ENCODE peak calls at places on chromosomes 5 and 9, in five cellular contexts. B is K562, Z is A673, Y is cardiac muscle cell, G is astrocyte of the cerebellum. U is an unnamed sample.

GRCh38 chr9:121455527-121456239 is 44.0 kb downstream of the GGTA1 start:
- DNase-seq in B (peak), Z (no peak), Y (no peak), G (no peak), U (no peak)

GRCh38 chr5:150142800-150143724 is 12.6 kb downstream of the PDGFRB start:
- DNase-seq in B (peak), Z (no peak), Y (no peak), G (peak), U (peak)

GRCh38 chr5:58040044-58040443 is 419.8 kb downstream of the PLK2 start:
- DNase-seq in B (no peak), Z (no peak), Y (no peak), G (no peak), U (no peak)

GRCh38 chr9:130825051-130825651 is 9.9 kb upstream of the ABL1 start:
- DNase-seq in B (peak), Z (peak), Y (peak), G (peak), U (no peak)

GRCh38 chr9:138053996-138054752 is 176.6 kb downstream of the CACNA1B start:
- DNase-seq in B (no peak), Z (no peak), Y (no peak), G (no peak), U (no peak)

GRCh38 chr9:5263568-5264218 is 32.5 kb downstream of the INSL4 start:
- DNase-seq in B (peak), Z (peak), Y (peak), G (peak), U (peak)

GRCh38 chr9:25850803-25851202 is 172.6 kb upstream of the TUSC1 start:
- DNase-seq in B (no peak), Z (no peak), Y (no peak), G (no peak), U (no peak)

GRCh38 chr9:6224393-6225154 is 9.0 kb downstream of the IL33 start:
- DNase-seq in B (no peak), Z (no peak), Y (no peak), G (no peak), U (peak)

GRCh38 chr5:176652136-176652535 is 4.9 kb downstream of the TSPAN17 start:
- DNase-seq in B (peak), Z (no peak), Y (no peak), G (no peak), U (no peak)

GRCh38 chr5:175461370-175461769 is 17.0 kb upstream of the SFXN1 start:
- DNase-seq in B (no peak), Z (no peak), Y (no peak), G (no peak), U (no peak)

DNA sequence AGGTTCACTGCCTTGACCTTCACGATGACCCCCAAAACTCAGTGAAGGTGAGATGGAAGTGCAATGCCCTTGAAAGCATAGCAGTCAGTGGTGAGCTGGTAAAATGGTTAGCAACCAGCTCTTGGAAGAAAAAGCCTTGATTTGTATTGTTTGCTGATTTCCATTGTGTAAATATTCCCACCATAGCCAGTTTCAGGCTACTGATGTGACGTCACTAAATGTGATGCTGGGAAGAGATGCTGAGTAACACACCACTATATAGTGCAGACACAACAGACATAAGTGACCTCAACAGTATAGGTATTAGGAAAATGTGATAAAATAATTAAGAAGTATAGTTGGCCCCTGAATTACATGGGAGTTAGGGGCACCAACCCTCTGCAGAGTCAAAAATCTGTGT is 31.1 kb downstream of the GZMK start:
- DNase-seq in B (no peak), Z (no peak), Y (no peak), G (no peak), U (no peak)
- H3K4me3 ChIP-seq in B (no peak), Z (no peak), Y (no peak), G (no peak), U (no peak)

GRCh38 chr5:17289681-17290619 is 72.5 kb downstream of the BASP1 start:
- DNase-seq in B (no peak), Z (no peak), Y (peak), G (no peak), U (no peak)

GRCh38 chr5:17295671-17296070 is 78.2 kb downstream of the BASP1 start:
- DNase-seq in B (no peak), Z (no peak), Y (no peak), G (no peak), U (no peak)

GRCh38 chr5:17292434-17293015 is 75.1 kb downstream of the BASP1 start:
- DNase-seq in B (no peak), Z (no peak), Y (no peak), G (no peak), U (no peak)

GRCh38 chr5:17290620-17290974 is 73.2 kb downstream of the BASP1 start:
- DNase-seq in B (no peak), Z (no peak), Y (no peak), G (no peak), U (no peak)

DNA sequence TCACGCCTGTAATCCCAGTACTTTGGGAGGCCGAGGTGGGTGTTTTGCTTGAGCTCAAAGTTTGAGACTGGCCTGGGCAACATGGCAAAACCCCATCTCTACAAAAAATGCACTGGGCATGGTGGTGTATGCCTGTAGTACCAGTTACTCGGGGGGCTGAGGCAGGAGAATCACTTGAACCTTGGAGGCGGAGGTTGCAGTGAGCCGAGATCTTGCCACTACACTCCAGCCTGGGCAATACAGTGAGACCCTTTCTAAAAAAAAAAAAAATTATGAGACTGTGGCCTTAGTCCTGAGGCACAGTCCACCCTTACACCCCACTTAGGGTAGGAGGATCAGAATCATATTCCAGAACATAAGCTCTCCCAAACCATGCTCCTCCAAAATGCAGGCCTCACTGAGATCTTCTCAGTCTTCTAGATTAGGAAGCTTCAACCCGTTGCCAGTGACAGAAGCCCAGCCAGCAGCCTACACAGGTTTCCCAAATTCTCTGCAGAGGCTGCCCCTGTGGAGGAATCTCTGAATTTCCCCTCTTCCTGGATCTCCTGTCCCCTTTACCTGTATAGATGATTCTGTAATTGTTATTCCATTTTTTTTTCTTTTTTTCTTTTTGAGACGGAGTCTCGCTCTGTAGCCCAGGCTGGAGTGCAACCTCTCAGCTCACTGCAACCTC is 77.3 kb downstream of the BASP1 start:
- DNase-seq in B (no peak), Z (no peak), Y (no peak), G (no peak), U (no peak)
- TF ChIP-seq CTCF in B (no peak), Z (no peak), Y (no peak), G (no peak), U (no peak)

GRCh38 chr5:79605560-79605959 is 6.7 kb upstream of the TENT2 start:
- DNase-seq in B (no peak), Z (no peak), Y (no peak), G (no peak), U (no peak)

GRCh38 chr5:79602884-79603283 is 9.4 kb upstream of the TENT2 start:
- DNase-seq in B (no peak), Z (no peak), Y (no peak), G (no peak), U (no peak)
- H3K4me3 ChIP-seq in B (no peak), Z (no peak), Y (no peak), G (no peak), U (no peak)

DNA sequence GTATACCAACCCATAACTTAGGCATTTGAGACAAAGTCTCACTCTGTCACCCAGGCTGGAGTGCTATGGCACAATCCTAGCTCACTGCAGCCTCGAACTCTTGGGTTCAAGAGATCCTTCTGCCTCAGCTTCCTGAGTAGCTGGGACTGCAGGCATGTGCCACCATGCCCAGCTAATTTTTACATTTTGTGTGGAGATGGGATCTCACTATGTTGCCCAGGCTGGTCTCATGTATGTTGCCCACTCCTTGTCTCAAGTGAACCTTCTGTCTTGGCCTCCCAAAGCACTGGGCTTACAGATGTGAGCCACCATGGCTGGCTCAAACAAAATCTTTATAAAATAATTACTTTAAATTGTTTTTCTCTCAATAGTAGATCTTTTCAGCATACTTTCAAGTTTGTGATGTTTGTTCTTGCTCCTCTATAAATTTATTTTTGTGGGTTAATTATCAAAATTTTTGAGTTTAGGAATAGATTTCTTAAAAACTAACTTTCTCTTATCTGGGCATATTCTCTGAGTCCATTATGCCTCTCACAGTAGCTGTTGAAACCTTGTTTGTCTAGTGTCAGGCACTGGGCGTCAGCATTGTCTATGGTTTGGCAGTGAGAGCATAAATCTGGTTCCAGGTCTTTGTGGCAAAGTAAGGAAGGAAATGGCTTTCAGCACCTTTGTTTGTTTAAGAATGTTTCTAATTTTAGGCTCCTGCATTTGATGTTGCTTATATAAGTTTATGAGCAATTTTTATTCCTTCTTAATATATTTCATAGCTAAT is 38.7 kb downstream of the NLN start:
- DNase-seq in B (no peak), Z (no peak), Y (no peak), G (peak), U (no peak)
- TF ChIP-seq CTCF in B (peak), Z (no peak), Y (peak), G (peak), U (no peak)